ENCODE peak calls at places on chromosomes 12 and 14, in six cellular contexts. Q is NCI-H1694, U is NCI-H2081, P is progenitor cell of endocrine pancreas, D is heart left ventricle, J is Calu3. M is an unnamed sample.

GRCh38 chr12:109739747-109740693 is 26.4 kb downstream of the FAM222A start:
- DNase-seq in Q (no peak), U (no peak), P (no peak), D (peak), J (no peak), M (no peak)

GRCh38 chr12:105523164-105524057 is 192.9 kb downstream of the C12orf75 start:
- DNase-seq in Q (no peak), U (no peak), P (no peak), D (peak), J (no peak), M (peak)

GRCh38 chr12:72632286-72632685 is 360.1 kb downstream of the TRHDE start:
- DNase-seq in Q (no peak), U (no peak), P (no peak), D (no peak), J (no peak), M (peak)

GRCh38 chr12:3604281-3604680 is 113.3 kb downstream of the PRMT8 start:
- DNase-seq in Q (no peak), U (no peak), P (no peak), D (no peak), J (no peak), M (no peak)

GRCh38 chr12:509494-509893 is 49.8 kb downstream of the B4GALNT3 start:
- DNase-seq in Q (no peak), U (no peak), P (no peak), D (peak), J (peak), M (peak)

GRCh38 chr12:109549613-109550309 is 23.5 kb downstream of the MMAB start:
- DNase-seq in Q (peak), U (no peak), P (no peak), D (no peak), J (no peak), M (no peak)

GRCh38 chr14:64680675-64681060 is 23.6 kb upstream of the PLEKHG3 start:
- DNase-seq in Q (no peak), U (no peak), P (no peak), D (no peak), J (no peak), M (no peak)

GRCh38 chr12:55720894-55721444 is 776 bp downstream of the RDH5 start:
- DNase-seq in Q (peak), U (no peak), P (no peak), D (peak), J (peak), M (peak)

GRCh38 chr12:55515696-55516095 is 23.5 kb downstream of the OR6C68 start:
- DNase-seq in Q (no peak), U (no peak), P (no peak), D (no peak), J (no peak), M (no peak)

GRCh38 chr14:69483765-69484443 is 624 bp upstream of the PLEKHD1 start:
- DNase-seq in Q (no peak), U (peak), P (peak), D (peak), J (peak), M (peak)

M was measured in astrocyte.